ENCODE peak calls at places on chromosomes 1 and 21, in seven cellular contexts. One of them, this sample, is unnamed.
A peak's percentile ranks its signal among the peaks of the same experiment; 100 is the strongest.

GRCh38 chr1:1437904-1438376 is 2.5 kb downstream of the VWA1 start:
- DNase-seq in 8988T: peak; percentile 69
- DNase-seq in left lung: peak; percentile 64
- DNase-seq in stimulated activated CD8-positive, alpha-beta memory T cell treated with anti-CD3 and anti-CD28 coated beads, Interleukin-15, amount 100 ng/mL, for 48 hours: no peak
- DNase-seq in mesothelial cell of epicardium: no peak
- DNase-seq in head of caudate nucleus: no peak
- DNase-seq in HT1080: no peak
- DNase-seq in this sample: no peak

GRCh38 chr1:54465351-54465811 is 59.2 kb upstream of the SSBP3 start:
- DNase-seq in 8988T: no peak
- DNase-seq in left lung: no peak
- DNase-seq in stimulated activated CD8-positive, alpha-beta memory T cell treated with anti-CD3 and anti-CD28 coated beads, Interleukin-15, amount 100 ng/mL, for 48 hours: no peak
- DNase-seq in mesothelial cell of epicardium: no peak
- DNase-seq in head of caudate nucleus: peak; percentile 21
- DNase-seq in HT1080: no peak
- DNase-seq in this sample: no peak

GRCh38 chr1:173479649-173480048 is 2.5 kb downstream of the PRDX6 start:
- DNase-seq in 8988T: no peak
- DNase-seq in left lung: no peak
- DNase-seq in stimulated activated CD8-positive, alpha-beta memory T cell treated with anti-CD3 and anti-CD28 coated beads, Interleukin-15, amount 100 ng/mL, for 48 hours: no peak
- DNase-seq in mesothelial cell of epicardium: no peak
- DNase-seq in head of caudate nucleus: no peak
- DNase-seq in HT1080: no peak
- DNase-seq in this sample: no peak

GRCh38 chr1:58457023-58457635 is 89.4 kb downstream of the OMA1 start:
- DNase-seq in 8988T: no peak
- DNase-seq in left lung: no peak
- DNase-seq in stimulated activated CD8-positive, alpha-beta memory T cell treated with anti-CD3 and anti-CD28 coated beads, Interleukin-15, amount 100 ng/mL, for 48 hours: no peak
- DNase-seq in mesothelial cell of epicardium: no peak
- DNase-seq in head of caudate nucleus: no peak
- DNase-seq in HT1080: no peak
- DNase-seq in this sample: no peak

GRCh38 chr1:73359001-73359400 is 839.0 kb downstream of the LRRIQ3 start:
- DNase-seq in 8988T: no peak
- DNase-seq in left lung: no peak
- DNase-seq in stimulated activated CD8-positive, alpha-beta memory T cell treated with anti-CD3 and anti-CD28 coated beads, Interleukin-15, amount 100 ng/mL, for 48 hours: no peak
- DNase-seq in mesothelial cell of epicardium: peak; percentile 65
- DNase-seq in head of caudate nucleus: no peak
- DNase-seq in HT1080: peak; percentile 32
- DNase-seq in this sample: no peak

GRCh38 chr21:38784458-38785266 is 21.1 kb upstream of the ETS2 start:
- DNase-seq in 8988T: no peak
- DNase-seq in left lung: no peak
- DNase-seq in stimulated activated CD8-positive, alpha-beta memory T cell treated with anti-CD3 and anti-CD28 coated beads, Interleukin-15, amount 100 ng/mL, for 48 hours: no peak
- DNase-seq in mesothelial cell of epicardium: no peak
- DNase-seq in head of caudate nucleus: no peak
- DNase-seq in HT1080: no peak
- DNase-seq in this sample: no peak

GRCh38 chr1:101128211-101128727 is 102.7 kb upstream of the DPH5 start:
- DNase-seq in 8988T: no peak
- DNase-seq in left lung: no peak
- DNase-seq in stimulated activated CD8-positive, alpha-beta memory T cell treated with anti-CD3 and anti-CD28 coated beads, Interleukin-15, amount 100 ng/mL, for 48 hours: no peak
- DNase-seq in mesothelial cell of epicardium: no peak
- DNase-seq in head of caudate nucleus: no peak
- DNase-seq in HT1080: no peak
- DNase-seq in this sample: no peak

GRCh38 chr1:57597036-57597435 is 173.2 kb upstream of the DAB1 start:
- DNase-seq in 8988T: no peak
- DNase-seq in left lung: no peak
- DNase-seq in stimulated activated CD8-positive, alpha-beta memory T cell treated with anti-CD3 and anti-CD28 coated beads, Interleukin-15, amount 100 ng/mL, for 48 hours: no peak
- DNase-seq in mesothelial cell of epicardium: no peak
- DNase-seq in head of caudate nucleus: no peak
- DNase-seq in HT1080: no peak
- DNase-seq in this sample: no peak

GRCh38 chr1:226597616-226598454 is 49.3 kb downstream of the STUM start:
- DNase-seq in 8988T: no peak
- DNase-seq in left lung: no peak
- DNase-seq in stimulated activated CD8-positive, alpha-beta memory T cell treated with anti-CD3 and anti-CD28 coated beads, Interleukin-15, amount 100 ng/mL, for 48 hours: no peak
- DNase-seq in mesothelial cell of epicardium: no peak
- DNase-seq in head of caudate nucleus: no peak
- DNase-seq in HT1080: no peak
- DNase-seq in this sample: no peak

GRCh38 chr1:116738673-116739370 is 15.4 kb upstream of the CD2 start:
- DNase-seq in 8988T: no peak
- DNase-seq in left lung: no peak
- DNase-seq in stimulated activated CD8-positive, alpha-beta memory T cell treated with anti-CD3 and anti-CD28 coated beads, Interleukin-15, amount 100 ng/mL, for 48 hours: peak; percentile 64
- DNase-seq in mesothelial cell of epicardium: no peak
- DNase-seq in head of caudate nucleus: no peak
- DNase-seq in HT1080: no peak
- DNase-seq in this sample: no peak

GRCh38 chr1:186828612-186829542 is at the start of gene PLA2G4A:
- DNase-seq in 8988T: peak; percentile 6
- DNase-seq in left lung: peak; percentile 78
- DNase-seq in stimulated activated CD8-positive, alpha-beta memory T cell treated with anti-CD3 and anti-CD28 coated beads, Interleukin-15, amount 100 ng/mL, for 48 hours: no peak
- DNase-seq in mesothelial cell of epicardium: no peak
- DNase-seq in head of caudate nucleus: no peak
- DNase-seq in HT1080: peak; percentile 20
- DNase-seq in this sample: peak; percentile 69

GRCh38 chr1:118791094-118791691 is 196.9 kb downstream of the TBX15 start:
- DNase-seq in 8988T: no peak
- DNase-seq in left lung: no peak
- DNase-seq in stimulated activated CD8-positive, alpha-beta memory T cell treated with anti-CD3 and anti-CD28 coated beads, Interleukin-15, amount 100 ng/mL, for 48 hours: no peak
- DNase-seq in mesothelial cell of epicardium: no peak
- DNase-seq in head of caudate nucleus: no peak
- DNase-seq in HT1080: no peak
- DNase-seq in this sample: no peak

GRCh38 chr1:30744060-30744756 is 13.4 kb downstream of the LAPTM5 start:
- DNase-seq in 8988T: no peak
- DNase-seq in left lung: no peak
- DNase-seq in stimulated activated CD8-positive, alpha-beta memory T cell treated with anti-CD3 and anti-CD28 coated beads, Interleukin-15, amount 100 ng/mL, for 48 hours: no peak
- DNase-seq in mesothelial cell of epicardium: no peak
- DNase-seq in head of caudate nucleus: no peak
- DNase-seq in HT1080: peak; percentile 48
- DNase-seq in this sample: no peak

GRCh38 chr1:90114521-90115141 is 119.7 kb downstream of the ZNF326 start:
- DNase-seq in 8988T: no peak
- DNase-seq in left lung: no peak
- DNase-seq in stimulated activated CD8-positive, alpha-beta memory T cell treated with anti-CD3 and anti-CD28 coated beads, Interleukin-15, amount 100 ng/mL, for 48 hours: no peak
- DNase-seq in mesothelial cell of epicardium: no peak
- DNase-seq in head of caudate nucleus: no peak
- DNase-seq in HT1080: peak; percentile 35
- DNase-seq in this sample: peak; percentile 65